ENCODE peak calls at places on chromosomes 12 and 14, in five cellular contexts. A is stomach, T is A549, Q is suprapubic skin, S is tibial nerve. I is an unnamed sample.

GRCh38 chr14:100673085-100673806 is 53.4 kb upstream of the DLK1 start:
- DNase-seq in T (no peak), Q (no peak), A (peak), S (no peak), I (no peak)

GRCh38 chr12:93254911-93255310 is 122.8 kb upstream of the NUDT4 start:
- DNase-seq in T (no peak), A (no peak), Q (no peak), S (no peak), I (no peak)

GRCh38 chr12:111741235-111741812 is 25.4 kb upstream of the ALDH2 start:
- DNase-seq in S (no peak), Q (no peak), T (no peak), A (peak), I (no peak)

GRCh38 chr14:76922599-76922998 is 96.4 kb downstream of the LRRC74A start:
- DNase-seq in T (no peak), A (no peak), S (no peak), Q (no peak), I (no peak)

GRCh38 chr14:94548999-94549985 is 11.9 kb upstream of the SERPINA4 start:
- DNase-seq in Q (no peak), S (peak), A (peak), T (peak), I (peak)

GRCh38 chr12:52052471-52053186 is 1.4 kb downstream of the NR4A1 start:
- DNase-seq in Q (no peak), S (no peak), A (peak), T (no peak), I (peak)

GRCh38 chr14:55130194-55130550 is 1.1 kb downstream of the LGALS3 start:
- DNase-seq in Q (no peak), A (peak), T (peak), S (no peak), I (no peak)

GRCh38 chr14:57933363-57933762 is 67.5 kb upstream of the SLC35F4 start:
- DNase-seq in T (no peak), Q (no peak), S (no peak), A (no peak), I (no peak)

GRCh38 chr14:75825147-75825592 is 156.6 kb downstream of the TGFB3 start:
- DNase-seq in Q (no peak), A (no peak), S (peak), T (no peak), I (peak)

GRCh38 chr14:93183596-93184317 is 940 bp downstream of the MOAP1 start:
- DNase-seq in Q (no peak), A (no peak), S (no peak), T (no peak), I (no peak)

GRCh38 chr12:105100998-105101397 is 6.5 kb upstream of the WASHC4 start:
- DNase-seq in T (no peak), A (no peak), S (no peak), Q (no peak), I (no peak)

GRCh38 chr14:72605096-72605920 is 288.6 kb downstream of the DPF3 start:
- DNase-seq in A (no peak), T (no peak), S (no peak), Q (no peak), I (no peak)

GRCh38 chr14:57889245-57889644 is 23.4 kb upstream of the SLC35F4 start:
- DNase-seq in A (peak), S (peak), T (no peak), Q (peak), I (peak)

GRCh38 chr14:59407246-59407615 is 57.9 kb downstream of the GPR135 start:
- DNase-seq in A (no peak), Q (no peak), T (no peak), S (no peak), I (no peak)

GRCh38 chr14:102917056-102917385 is 5.4 kb upstream of the AMN start:
- DNase-seq in T (no peak), Q (no peak), S (no peak), A (no peak), I (no peak)

GRCh38 chr14:96821501-96821900 is 24.3 kb downstream of the VRK1 start:
- DNase-seq in T (no peak), A (no peak), S (no peak), Q (no peak), I (no peak)

GRCh38 chr12:94863286-94863685 is 140.2 kb downstream of the NDUFA12 start:
- DNase-seq in S (no peak), A (no peak), T (no peak), Q (no peak), I (no peak)

GRCh38 chr12:29088611-29089219 is 60.4 kb upstream of the FAR2 start:
- DNase-seq in A (no peak), Q (no peak), S (no peak), T (peak), I (no peak)

GRCh38 chr14:100587763-100588411 is 670 bp upstream of the BEGAIN start:
- DNase-seq in T (no peak), S (no peak), A (no peak), Q (peak), I (no peak)

GRCh38 chr14:103144085-103144484 is 20.8 kb downstream of the TNFAIP2 start:
- DNase-seq in A (no peak), Q (no peak), T (no peak), S (no peak), I (no peak)

GRCh38 chr12:56105503-56105902 is 1.1 kb downstream of the PA2G4 start:
- DNase-seq in S (no peak), T (no peak), Q (no peak), A (no peak), I (no peak)

GRCh38 chr12:64265839-64266238 is 43.7 kb upstream of the KICS2 start:
- DNase-seq in S (no peak), T (no peak), Q (no peak), A (no peak), I (no peak)

GRCh38 chr12:53145383-53145782 is 35.1 kb upstream of the ZNF740 start:
- DNase-seq in A (no peak), Q (no peak), T (no peak), S (no peak), I (no peak)

GRCh38 chr14:64990939-64991338 is 4.2 kb downstream of the FNTB start:
- DNase-seq in A (no peak), Q (no peak), S (no peak), T (no peak), I (no peak)

GRCh38 chr12:53217049-53217929 is 10.2 kb upstream of the ITGB7 start:
- DNase-seq in S (no peak), Q (no peak), T (no peak), A (peak), I (no peak)

GRCh38 chr14:31420013-31420318 is 384 bp downstream of the HEATR5A start:
- DNase-seq in A (peak), Q (peak), T (peak), S (peak), I (peak)

GRCh38 chr12:40344312-40344711 is 119.5 kb downstream of the LRRK2 start:
- DNase-seq in T (no peak), A (no peak), Q (no peak), S (no peak), I (no peak)

GRCh38 chr12:48184549-48184922 is 1.1 kb downstream of the CCDC184 start:
- DNase-seq in S (no peak), T (no peak), Q (no peak), A (no peak), I (no peak)

GRCh38 chr12:16857456-16857923 is 251.5 kb upstream of the LMO3 start:
- DNase-seq in T (no peak), S (no peak), Q (no peak), A (no peak), I (no peak)

GRCh38 chr12:31687101-31687527 is 27.6 kb downstream of the ETFBKMT start:
- DNase-seq in T (no peak), Q (no peak), S (no peak), A (no peak), I (no peak)

GRCh38 chr12:1252758-1253157 is 261.7 kb downstream of the ERC1 start:
- DNase-seq in T (no peak), S (no peak), Q (no peak), A (no peak), I (no peak)

DNA sequence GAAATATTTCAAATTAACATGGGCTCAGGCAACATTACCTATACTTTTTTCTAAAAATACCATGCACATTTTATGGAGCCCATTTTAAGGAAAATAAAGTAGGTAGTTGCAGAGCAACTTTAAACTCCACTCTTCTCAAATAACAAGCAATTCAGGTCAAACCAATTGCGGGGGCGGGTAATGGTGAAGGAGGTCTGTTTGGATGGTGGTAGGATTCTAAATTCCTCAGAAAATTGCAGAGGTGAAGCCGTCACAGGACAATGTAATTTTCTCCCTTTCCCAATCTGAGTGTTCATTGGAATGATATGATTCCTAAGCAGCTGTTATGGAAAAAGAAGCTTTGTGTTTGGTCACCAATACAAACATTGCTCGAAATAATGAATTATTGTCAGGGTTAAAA is 11.6 kb downstream of the PKP2 start:
- DNase-seq in Q (no peak), S (no peak), A (no peak), T (no peak), I (no peak)
- H3K27ac ChIP-seq in Q (no peak), S (no peak), A (no peak), T (no peak), I (no peak)

GRCh38 chr12:120536064-120536791 is 2.1 kb downstream of the RNF10 start:
- DNase-seq in A (peak), S (no peak), Q (no peak), T (no peak), I (no peak)

GRCh38 chr12:120542166-120542565 is 8.0 kb downstream of the RNF10 start:
- DNase-seq in T (no peak), A (no peak), S (no peak), Q (no peak), I (no peak)

GRCh38 chr12:120538281-120539156 is 4.4 kb downstream of the RNF10 start:
- DNase-seq in S (no peak), Q (no peak), T (no peak), A (peak), I (no peak)

GRCh38 chr12:120540445-120540844 is 6.3 kb downstream of the RNF10 start:
- DNase-seq in A (no peak), T (no peak), S (no peak), Q (no peak), I (no peak)

GRCh38 chr12:120539303-120539702 is 5.1 kb downstream of the RNF10 start:
- DNase-seq in A (no peak), T (no peak), Q (no peak), S (no peak), I (no peak)
- TF ChIP-seq EP300 in A (no peak), T (no peak), Q (no peak), S (no peak), I (no peak)

GRCh38 chr12:118304093-118304492 is 68.6 kb downstream of the TAOK3 start:
- DNase-seq in S (no peak), Q (no peak), A (no peak), T (no peak), I (no peak)

GRCh38 chr12:118310320-118310719 is 62.4 kb downstream of the TAOK3 start:
- DNase-seq in A (no peak), T (no peak), Q (no peak), S (no peak), I (no peak)

GRCh38 chr12:118302053-118302452 is 70.7 kb downstream of the TAOK3 start:
- DNase-seq in Q (no peak), T (no peak), A (no peak), S (no peak), I (no peak)

GRCh38 chr12:118311666-118312065 is 61.0 kb downstream of the TAOK3 start:
- DNase-seq in T (no peak), S (no peak), Q (no peak), A (no peak), I (no peak)

GRCh38 chr12:118307069-118307954 is 65.4 kb downstream of the TAOK3 start:
- DNase-seq in S (no peak), Q (no peak), T (no peak), A (no peak), I (peak)
- H3K27ac ChIP-seq in S (peak), Q (no peak), T (peak), A (peak), I (no peak)

GRCh38 chr12:113204806-113205205 is 16.5 kb upstream of the TPCN1 start:
- DNase-seq in A (no peak), S (no peak), T (no peak), Q (no peak), I (no peak)
- TF ChIP-seq EP300 in A (no peak), S (no peak), T (no peak), Q (no peak), I (no peak)

GRCh38 chr12:123788541-123788940 is 26.4 kb downstream of the DNAH10 start:
- DNase-seq in S (no peak), A (no peak), Q (no peak), T (no peak), I (no peak)
- H3K27ac ChIP-seq in S (no peak), A (no peak), Q (no peak), T (no peak), I (no peak)

DNA sequence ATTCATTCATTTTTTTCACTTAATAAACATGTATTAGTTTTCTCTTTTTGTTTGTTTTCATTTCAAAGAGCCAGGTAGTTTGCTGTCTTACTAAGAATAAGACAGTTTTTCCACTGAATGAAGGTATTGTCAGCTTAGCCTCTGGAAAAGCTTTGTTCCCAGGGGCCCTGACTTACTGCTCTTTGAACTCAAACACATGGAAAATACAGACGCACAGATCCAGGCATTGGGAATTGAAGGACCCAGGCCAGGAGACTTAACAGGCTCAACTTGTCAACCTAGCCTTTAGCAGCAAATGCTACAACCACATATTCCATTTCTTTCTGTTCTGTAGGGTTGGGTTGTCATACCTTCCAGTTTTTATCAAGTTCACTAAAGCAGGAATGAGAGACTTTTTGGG is 38.5 kb upstream of the SLCO1C1 start:
- DNase-seq in S (peak), T (no peak), A (no peak), Q (no peak), I (no peak)
- TF ChIP-seq EP300 in S (peak), T (no peak), A (no peak), Q (no peak), I (no peak)

GRCh38 chr12:79685068-79685467 is 5.7 kb downstream of the PAWR start:
- DNase-seq in Q (no peak), S (no peak), T (peak), A (no peak), I (no peak)
- H3K27ac ChIP-seq in Q (no peak), S (no peak), T (peak), A (peak), I (no peak)

GRCh38 chr12:23722655-23723054 is 226.8 kb downstream of the SOX5 start:
- DNase-seq in S (no peak), T (no peak), A (no peak), Q (no peak), I (no peak)
- TF ChIP-seq EP300 in S (no peak), T (no peak), A (no peak), Q (no peak), I (no peak)

GRCh38 chr12:57118711-57119271 is 7.6 kb upstream of the STAT6 start:
- DNase-seq in S (no peak), Q (no peak), A (no peak), T (no peak), I (no peak)
- H3K27ac ChIP-seq in S (peak), Q (no peak), A (no peak), T (peak), I (no peak)

I was measured in ovary.